ENCODE peak calls at places on chromosome 18, in five cellular contexts. Z is Right ventricle myocardium superior, E is PC-3, T is NCI-H1092, G is cerebellar nuclear complex. R is an unnamed sample.

GRCh38 chr18:63302647-63303405 is 16.7 kb downstream of the BCL2 start:
- DNase-seq in Z (no peak), E (no peak), T (no peak), G (no peak), R (no peak)

GRCh38 chr18:68800075-68800474 is 2.2 kb downstream of the CCDC102B start:
- DNase-seq in Z (no peak), E (no peak), T (no peak), G (no peak), R (no peak)

GRCh38 chr18:644395-645004 is 13.0 kb upstream of the TYMS start:
- DNase-seq in Z (no peak), E (peak), T (no peak), G (no peak), R (no peak)

GRCh38 chr18:10519999-10520935 is 5.6 kb upstream of the NAPG start:
- DNase-seq in Z (peak), E (peak), T (peak), G (no peak), R (peak)

GRCh38 chr18:58325521-58325908 is 281.5 kb downstream of the NEDD4L start:
- DNase-seq in Z (no peak), E (no peak), T (no peak), G (no peak), R (no peak)

GRCh38 chr18:22168360-22168921 is 948 bp upstream of the GATA6 start:
- DNase-seq in Z (no peak), E (peak), T (no peak), G (no peak), R (peak)

GRCh38 chr18:67425724-67426123 is 90.8 kb downstream of the DSEL start:
- DNase-seq in Z (no peak), E (peak), T (no peak), G (no peak), R (peak)

GRCh38 chr18:70491734-70492348 is 203.0 kb downstream of the SOCS6 start:
- DNase-seq in Z (no peak), E (peak), T (peak), G (no peak), R (peak)

GRCh38 chr18:78521136-78521535 is 458.5 kb upstream of the SALL3 start:
- DNase-seq in Z (no peak), E (no peak), T (no peak), G (no peak), R (no peak)

GRCh38 chr18:35026407-35027061 is 14.7 kb upstream of the MAPRE2 start:
- DNase-seq in Z (no peak), E (no peak), T (no peak), G (no peak), R (no peak)

GRCh38 chr18:27030403-27030802 is 154.7 kb downstream of the CHST9 start:
- DNase-seq in Z (no peak), E (no peak), T (no peak), G (no peak), R (no peak)

GRCh38 chr18:76658627-76659026 is 163.6 kb upstream of the ZNF516 start:
- DNase-seq in Z (no peak), E (no peak), T (no peak), G (no peak), R (no peak)

GRCh38 chr18:427005-427404 is 73.5 kb downstream of the COLEC12 start:
- DNase-seq in Z (no peak), E (no peak), T (no peak), G (no peak), R (peak)

GRCh38 chr18:47986724-47987455 is 56.4 kb upstream of the SMAD2 start:
- DNase-seq in Z (no peak), E (peak), T (no peak), G (no peak), R (no peak)

GRCh38 chr18:47545613-47546012 is 294.2 kb upstream of the SKOR2 start:
- DNase-seq in Z (no peak), E (no peak), T (no peak), G (no peak), R (no peak)

GRCh38 chr18:49487711-49488310 is 777 bp upstream of the C18orf32 start:
- DNase-seq in Z (no peak), E (no peak), T (no peak), G (no peak), R (no peak)

GRCh38 chr18:28002841-28003240 is 174.1 kb downstream of the CDH2 start:
- DNase-seq in Z (no peak), E (no peak), T (no peak), G (no peak), R (no peak)

GRCh38 chr18:35507623-35508022 is 9.9 kb upstream of the INO80C start:
- DNase-seq in Z (no peak), E (peak), T (no peak), G (no peak), R (no peak)

GRCh38 chr18:55269632-55270031 is 310.4 kb upstream of the CCDC68 start:
- DNase-seq in Z (no peak), E (no peak), T (no peak), G (no peak), R (no peak)

GRCh38 chr18:26928669-26929313 is 63.3 kb upstream of the AQP4 start:
- DNase-seq in Z (no peak), E (no peak), T (no peak), G (no peak), R (no peak)

GRCh38 chr18:12098389-12098788 is 4.7 kb downstream of the ANKRD62 start:
- DNase-seq in Z (no peak), E (no peak), T (no peak), G (no peak), R (no peak)

GRCh38 chr18:77177009-77177408 is 44.4 kb upstream of the MBP start:
- DNase-seq in Z (no peak), E (peak), T (no peak), G (no peak), R (no peak)

GRCh38 chr18:76615065-76615733 is 120.2 kb upstream of the ZNF516 start:
- DNase-seq in Z (no peak), E (no peak), T (no peak), G (no peak), R (no peak)

GRCh38 chr18:2597639-2598038 is 26.3 kb downstream of the NDC80 start:
- DNase-seq in Z (no peak), E (no peak), T (no peak), G (no peak), R (no peak)

GRCh38 chr18:2883137-2883671 is 36.4 kb downstream of the EMILIN2 start:
- DNase-seq in Z (no peak), E (no peak), T (no peak), G (no peak), R (no peak)

R was measured in NCI-H226.